ENCODE peak calls at places on chromosomes 4 and X, in five cellular contexts. T is trophoblast cell, L is neuronal stem cell, Y is IMR-90, M is mesenchymal stem cell. R is an unnamed sample.
A peak's percentile ranks its signal among the peaks of the same experiment; 100 is the strongest.

GRCh38 chr4:57490520-57490919 is 380.3 kb upstream of the IGFBP7 start:
- DNase-seq in L (no peak), M (no peak), T (no peak), Y (no peak), R (no peak)

GRCh38 chrX:16033336-16033735 is 90.0 kb upstream of the GRPR start:
- DNase-seq in Y (peak; percentile 69), T (no peak), L (no peak), M (peak; percentile 9), R (no peak)

GRCh38 chr4:85005865-85006377 is 39.4 kb upstream of the WDFY3 start:
- DNase-seq in T (peak; percentile 11), M (peak; percentile 87), L (no peak), Y (peak; percentile 90), R (no peak)

GRCh38 chrX:111098874-111099273 is 2.9 kb downstream of the PAK3 start:
- DNase-seq in T (peak; percentile 50), M (no peak), Y (peak; percentile 11), L (peak; percentile 26), R (no peak)

GRCh38 chr4:54229631-54230478 is 762 bp downstream of the PDGFRA start:
- DNase-seq in Y (peak; percentile 69), T (no peak), L (peak; percentile 2), M (peak; percentile 44), R (peak; percentile 63)

GRCh38 chr4:182143822-182144620 is 99.2 kb upstream of the TENM3 start:
- DNase-seq in M (peak; percentile 18), Y (peak; percentile 83), L (peak; percentile 78), T (peak; percentile 50), R (no peak)

GRCh38 chrX:134622056-134622812 is 36.0 kb downstream of the PLAC1 start:
- DNase-seq in Y (peak; percentile 89), M (peak; percentile 87), L (no peak), T (no peak), R (peak; percentile 39)

GRCh38 chr4:186644737-186645261 is 78.9 kb downstream of the FAT1 start:
- DNase-seq in L (no peak), M (peak; percentile 51), T (no peak), Y (peak; percentile 40), R (no peak)

GRCh38 chr4:137946423-137946822 is 295.7 kb downstream of the SLC7A11 start:
- DNase-seq in M (no peak), L (no peak), T (no peak), Y (peak; percentile 56), R (no peak)

GRCh38 chr4:98745372-98745771 is 87.0 kb upstream of the TSPAN5 start:
- DNase-seq in M (peak; percentile 12), T (peak; percentile 10), L (no peak), Y (peak; percentile 15), R (no peak)

GRCh38 chrX:13471269-13471668 is 98.1 kb upstream of the EGFL6 start:
- DNase-seq in M (no peak), T (no peak), L (no peak), Y (no peak), R (no peak)

GRCh38 chrX:150934453-150934852 is 36.0 kb upstream of the CD99L2 start:
- DNase-seq in L (no peak), Y (peak; percentile 66), T (no peak), M (no peak), R (no peak)

GRCh38 chrX:10173331-10173900 is 16.6 kb downstream of the CLCN4 start:
- DNase-seq in T (peak; percentile 73), Y (peak; percentile 89), L (peak; percentile 81), M (peak; percentile 96), R (peak; percentile 58)

GRCh38 chr4:81519428-81519775 is 47.7 kb upstream of the RASGEF1B start:
- DNase-seq in L (no peak), Y (no peak), T (no peak), M (no peak), R (no peak)

GRCh38 chrX:11666180-11666579 is 460 bp upstream of the ARHGAP6 start:
- DNase-seq in Y (no peak), L (peak; percentile 42), T (no peak), M (peak; percentile 32), R (peak; percentile 47)

GRCh38 chrX:11664211-11664888 is 1.4 kb downstream of the ARHGAP6 start:
- DNase-seq in Y (no peak), L (no peak), M (peak; percentile 43), T (no peak), R (peak; percentile 42)

GRCh38 chrX:11665144-11666040 is at the start of gene ARHGAP6:
- DNase-seq in Y (peak; percentile 20), T (peak; percentile 27), M (peak; percentile 78), L (peak; percentile 36), R (peak; percentile 55)

GRCh38 chrX:11667286-11667685 is 1.6 kb upstream of the ARHGAP6 start:
- DNase-seq in L (no peak), M (no peak), T (no peak), Y (no peak), R (no peak)

GRCh38 chrX:11663875-11664210 is 1.9 kb downstream of the ARHGAP6 start:
- DNase-seq in T (no peak), M (peak; percentile 32), Y (no peak), L (no peak), R (no peak)
- H3K4me3 ChIP-seq in T (no peak overlapping the region), M (peak overlapping the region; percentile 81), Y (peak overlapping the region; percentile 44), L (peak overlapping the region; percentile 84), R (peak overlapping the region; percentile 63)

GRCh38 chr4:6960628-6961027 is 51.0 kb downstream of the TBC1D14 start:
- DNase-seq in M (no peak), Y (no peak), L (no peak), T (no peak), R (no peak)

GRCh38 chr4:6962211-6963041 is 52.8 kb downstream of the TBC1D14 start:
- DNase-seq in L (peak; percentile 55), M (no peak), T (no peak), Y (no peak), R (no peak)

GRCh38 chr4:6961496-6962210 is 52.0 kb downstream of the TBC1D14 start:
- DNase-seq in L (no peak), M (no peak), T (no peak), Y (no peak), R (no peak)

GRCh38 chr4:6965329-6965728 is 55.7 kb downstream of the TBC1D14 start:
- DNase-seq in M (no peak), T (no peak), L (no peak), Y (no peak), R (no peak)

GRCh38 chr4:6963139-6963611 is 53.5 kb downstream of the TBC1D14 start:
- DNase-seq in M (peak; percentile 84), Y (peak; percentile 52), T (no peak), L (no peak), R (no peak)
- H3K14ac ChIP-seq in M (no peak overlapping the region), Y (no peak overlapping the region), T (no peak overlapping the region), L (peak overlapping the region; percentile 1), R (no peak overlapping the region)

DNA sequence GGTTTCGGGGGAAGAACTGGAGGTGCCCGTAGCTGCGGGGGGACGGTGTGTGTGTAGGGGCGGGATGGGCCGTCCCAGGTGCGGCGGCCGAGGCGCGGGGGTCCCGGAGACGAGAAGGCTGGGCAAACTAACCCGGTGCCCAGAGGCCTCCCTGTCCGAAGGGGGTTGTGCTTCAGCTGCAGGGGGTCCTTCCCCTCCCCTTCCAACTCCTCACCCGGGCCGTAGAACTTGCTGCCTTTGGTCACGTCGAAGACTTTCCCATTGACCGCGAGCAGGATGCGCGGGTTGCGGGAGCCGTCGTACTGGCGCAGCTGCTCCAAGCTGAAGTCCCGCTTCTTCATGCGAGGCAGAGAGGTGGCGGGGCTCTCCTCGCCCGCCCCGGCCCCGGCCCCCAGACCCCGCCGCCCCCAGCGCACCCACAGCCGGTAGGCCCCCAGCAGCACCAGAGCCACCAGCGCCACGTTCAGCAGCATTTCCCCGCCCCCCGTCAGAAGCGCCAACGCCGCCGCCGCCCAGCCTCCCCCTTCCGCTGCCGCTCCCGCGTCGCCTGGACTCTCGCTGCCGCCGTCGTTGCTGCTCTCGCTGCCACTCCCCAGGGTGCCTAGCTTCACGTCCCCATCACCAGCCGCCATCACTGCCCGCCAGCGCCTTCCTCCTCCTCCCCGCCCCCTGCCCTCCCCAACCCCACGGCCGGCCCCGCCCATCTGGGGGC is at the start of gene PGRMC2:
- DNase-seq in Y (peak; percentile 37), T (no peak), M (peak; percentile 51), L (peak; percentile 24), R (no peak)
- H3K4ac ChIP-seq in Y (peak within 1 kb of the TSS; percentile 94), T (peak within 1 kb of the TSS; percentile 99), M (peak within 1 kb of the TSS; percentile 97), L (peak within 1 kb of the TSS; percentile 84), R (no peak within 1 kb of the TSS)

GRCh38 chr4:140085924-140086323 is 68.1 kb downstream of the MAML3 start:
- DNase-seq in L (no peak), T (no peak), M (no peak), Y (no peak), R (no peak)

GRCh38 chr4:140084426-140084825 is 69.6 kb downstream of the MAML3 start:
- DNase-seq in M (no peak), Y (no peak), T (no peak), L (no peak), R (no peak)

GRCh38 chr4:140082399-140082758 is 71.6 kb downstream of the MAML3 start:
- DNase-seq in M (no peak), Y (no peak), T (no peak), L (no peak), R (no peak)

GRCh38 chr4:140083320-140083719 is 70.7 kb downstream of the MAML3 start:
- DNase-seq in T (peak; percentile 72), M (no peak), Y (no peak), L (no peak), R (no peak)

GRCh38 chr4:140085062-140085622 is 68.8 kb downstream of the MAML3 start:
- DNase-seq in M (peak; percentile 87), Y (peak; percentile 56), L (no peak), T (peak; percentile 68), R (no peak)
- H3K4me3 ChIP-seq in M (no peak overlapping the region), Y (no peak overlapping the region), L (no peak overlapping the region), T (no peak overlapping the region), R (no peak overlapping the region)

GRCh38 chrX:132961511-132961910 is 3.1 kb upstream of the HS6ST2 start:
- DNase-seq in Y (no peak), M (no peak), L (no peak), T (peak; percentile 30), R (no peak)

GRCh38 chrX:132955710-132956109 is 2.7 kb downstream of the HS6ST2 start:
- DNase-seq in L (no peak), Y (no peak), T (no peak), M (no peak), R (no peak)

GRCh38 chrX:132957211-132958085 is 981 bp downstream of the HS6ST2 start:
- DNase-seq in Y (no peak), L (peak; percentile 66), M (peak; percentile 45), T (no peak), R (no peak)

GRCh38 chrX:132956421-132957210 is 1.8 kb downstream of the HS6ST2 start:
- DNase-seq in Y (no peak), L (no peak), M (peak; percentile 14), T (no peak), R (peak; percentile 55)

GRCh38 chrX:132958086-132958703 is at the start of gene HS6ST2:
- DNase-seq in T (no peak), M (peak; percentile 14), L (peak; percentile 27), Y (no peak), R (peak; percentile 57)
- H3K14ac ChIP-seq in T (no peak within 1 kb of the TSS), M (no peak within 1 kb of the TSS), L (no peak within 1 kb of the TSS), Y (no peak within 1 kb of the TSS), R (no peak within 1 kb of the TSS)

DNA sequence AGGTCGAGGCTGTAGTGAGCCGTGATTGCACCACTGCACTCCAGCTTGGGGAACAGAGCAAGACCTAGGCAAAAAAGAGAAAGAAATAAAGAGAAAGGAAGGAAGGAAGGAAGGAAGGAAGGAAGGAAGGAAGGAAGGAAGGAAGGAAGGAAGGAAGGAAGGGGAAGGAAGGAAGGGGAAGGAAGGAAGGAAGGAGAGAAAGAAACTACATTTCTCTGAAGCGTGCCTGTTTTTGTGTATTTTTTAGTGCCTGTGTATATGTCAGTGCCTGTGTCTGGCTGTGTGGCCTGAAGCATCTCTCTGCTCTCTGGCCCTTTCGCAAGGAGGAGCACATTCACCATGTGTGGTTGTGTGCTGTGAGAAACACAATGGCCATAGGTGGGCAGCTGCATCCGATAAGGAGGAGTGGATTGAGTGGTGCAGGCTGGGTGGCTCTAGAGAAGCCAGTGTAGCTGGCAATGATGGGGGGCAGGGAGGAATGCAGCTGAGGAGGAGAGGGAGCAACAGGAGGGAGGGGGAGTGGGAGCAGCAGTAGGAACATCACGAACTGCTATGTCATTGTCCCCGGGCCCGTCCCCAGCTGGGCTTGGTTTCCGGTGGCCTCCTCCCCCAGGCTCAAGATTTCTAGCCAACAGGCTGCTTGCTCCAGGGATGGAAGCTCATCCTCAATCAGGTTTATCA is 11.4 kb downstream of the SYN1 start:
- DNase-seq in M (no peak), Y (no peak), T (no peak), L (no peak), R (no peak)
- H3K4ac ChIP-seq in M (no peak overlapping the region), Y (no peak overlapping the region), T (no peak overlapping the region), L (no peak overlapping the region), R (no peak overlapping the region)

R was measured in H1.